ENCODE peak calls at places on chromosomes 16 and 17, in seven cellular contexts. One of them, this sample, is unnamed.

GRCh38 chr17:2435852-2436251 is 35.0 kb upstream of the MNT start:
- DNase-seq in testis: no peak
- DNase-seq in SJSA1: no peak
- DNase-seq in CD8-positive, alpha-beta memory T cell: no peak
- DNase-seq in body of pancreas: peak; percentile 50
- DNase-seq in colonic mucosa: no peak
- DNase-seq in Caco-2: no peak
- DNase-seq in this sample: no peak

GRCh38 chr16:47848481-47849109 is 307.2 kb downstream of the ABCC12 start:
- DNase-seq in testis: no peak
- DNase-seq in SJSA1: no peak
- DNase-seq in CD8-positive, alpha-beta memory T cell: no peak
- DNase-seq in body of pancreas: no peak
- DNase-seq in colonic mucosa: no peak
- DNase-seq in Caco-2: no peak
- DNase-seq in this sample: no peak

GRCh38 chr16:14501331-14502255 is 128.5 kb downstream of the PARN start:
- DNase-seq in testis: peak; percentile 86
- DNase-seq in SJSA1: peak; percentile 86
- DNase-seq in CD8-positive, alpha-beta memory T cell: no peak
- DNase-seq in body of pancreas: peak; percentile 88
- DNase-seq in colonic mucosa: peak; percentile 58
- DNase-seq in Caco-2: peak; percentile 49
- DNase-seq in this sample: peak; percentile 93

GRCh38 chr17:6165806-6166205 is 95.6 kb downstream of the WSCD1 start:
- DNase-seq in testis: no peak
- DNase-seq in SJSA1: no peak
- DNase-seq in CD8-positive, alpha-beta memory T cell: no peak
- DNase-seq in body of pancreas: no peak
- DNase-seq in colonic mucosa: no peak
- DNase-seq in Caco-2: no peak
- DNase-seq in this sample: no peak

GRCh38 chr16:8751481-8752311 is 45.7 kb downstream of the TMEM186 start:
- DNase-seq in testis: no peak
- DNase-seq in SJSA1: no peak
- DNase-seq in CD8-positive, alpha-beta memory T cell: no peak
- DNase-seq in body of pancreas: no peak
- DNase-seq in colonic mucosa: no peak
- DNase-seq in Caco-2: peak; percentile 43
- DNase-seq in this sample: no peak

GRCh38 chr17:18253947-18254821 is 4.4 kb downstream of the FLII start:
- DNase-seq in testis: no peak
- DNase-seq in SJSA1: no peak
- DNase-seq in CD8-positive, alpha-beta memory T cell: no peak
- DNase-seq in body of pancreas: no peak
- DNase-seq in colonic mucosa: no peak
- DNase-seq in Caco-2: no peak
- DNase-seq in this sample: peak; percentile 15

GRCh38 chr16:51357839-51358238 is 206.8 kb upstream of the SALL1 start:
- DNase-seq in testis: no peak
- DNase-seq in SJSA1: no peak
- DNase-seq in CD8-positive, alpha-beta memory T cell: no peak
- DNase-seq in body of pancreas: no peak
- DNase-seq in colonic mucosa: no peak
- DNase-seq in Caco-2: no peak
- DNase-seq in this sample: no peak

GRCh38 chr16:82638095-82638798 is 11.5 kb downstream of the CDH13 start:
- DNase-seq in testis: no peak
- DNase-seq in SJSA1: peak; percentile 61
- DNase-seq in CD8-positive, alpha-beta memory T cell: no peak
- DNase-seq in body of pancreas: no peak
- DNase-seq in colonic mucosa: no peak
- DNase-seq in Caco-2: no peak
- DNase-seq in this sample: no peak

GRCh38 chr17:2701996-2702741 is 9.4 kb downstream of the CLUH start:
- DNase-seq in testis: no peak
- DNase-seq in SJSA1: no peak
- DNase-seq in CD8-positive, alpha-beta memory T cell: no peak
- DNase-seq in body of pancreas: no peak
- DNase-seq in colonic mucosa: no peak
- DNase-seq in Caco-2: peak; percentile 23
- DNase-seq in this sample: peak; percentile 7

GRCh38 chr16:89693931-89694783 is 7.3 kb downstream of the SPATA2L start:
- DNase-seq in testis: no peak
- DNase-seq in SJSA1: no peak
- DNase-seq in CD8-positive, alpha-beta memory T cell: no peak
- DNase-seq in body of pancreas: no peak
- DNase-seq in colonic mucosa: no peak
- DNase-seq in Caco-2: peak; percentile 46
- DNase-seq in this sample: peak; percentile 51

GRCh38 chr17:47952181-47953021 is 5.3 kb downstream of the PRR15L start:
- DNase-seq in testis: no peak
- DNase-seq in SJSA1: no peak
- DNase-seq in CD8-positive, alpha-beta memory T cell: no peak
- DNase-seq in body of pancreas: peak; percentile 58
- DNase-seq in colonic mucosa: peak; percentile 91
- DNase-seq in Caco-2: no peak
- DNase-seq in this sample: peak; percentile 80

GRCh38 chr17:64783556-64784352 is 121.6 kb upstream of the SMURF2 start:
- DNase-seq in testis: no peak
- DNase-seq in SJSA1: peak; percentile 43
- DNase-seq in CD8-positive, alpha-beta memory T cell: no peak
- DNase-seq in body of pancreas: peak; percentile 7
- DNase-seq in colonic mucosa: peak; percentile 16
- DNase-seq in Caco-2: no peak
- DNase-seq in this sample: peak; percentile 37

GRCh38 chr17:47950448-47950847 is 7.2 kb downstream of the PRR15L start:
- DNase-seq in testis: no peak
- DNase-seq in SJSA1: no peak
- DNase-seq in CD8-positive, alpha-beta memory T cell: no peak
- DNase-seq in body of pancreas: peak; percentile 58
- DNase-seq in colonic mucosa: no peak
- DNase-seq in Caco-2: peak; percentile 50
- DNase-seq in this sample: no peak

GRCh38 chr16:11447836-11448235 is 102.6 kb downstream of the RMI2 start:
- DNase-seq in testis: no peak
- DNase-seq in SJSA1: no peak
- DNase-seq in CD8-positive, alpha-beta memory T cell: no peak
- DNase-seq in body of pancreas: no peak
- DNase-seq in colonic mucosa: no peak
- DNase-seq in Caco-2: no peak
- DNase-seq in this sample: no peak

GRCh38 chr16:83437036-83437435 is 370.7 kb upstream of the HSBP1 start:
- DNase-seq in testis: no peak
- DNase-seq in SJSA1: no peak
- DNase-seq in CD8-positive, alpha-beta memory T cell: no peak
- DNase-seq in body of pancreas: no peak
- DNase-seq in colonic mucosa: no peak
- DNase-seq in Caco-2: no peak
- DNase-seq in this sample: no peak

GRCh38 chr16:2469399-2470233 is 1.5 kb upstream of the NTN3 start:
- DNase-seq in testis: no peak
- DNase-seq in SJSA1: no peak
- DNase-seq in CD8-positive, alpha-beta memory T cell: no peak
- DNase-seq in body of pancreas: no peak
- DNase-seq in colonic mucosa: no peak
- DNase-seq in Caco-2: no peak
- DNase-seq in this sample: no peak

GRCh38 chr17:14813649-14814048 is 451.5 kb downstream of the PMP22 start:
- DNase-seq in testis: peak; percentile 53
- DNase-seq in SJSA1: no peak
- DNase-seq in CD8-positive, alpha-beta memory T cell: peak; percentile 19
- DNase-seq in body of pancreas: peak; percentile 15
- DNase-seq in colonic mucosa: no peak
- DNase-seq in Caco-2: no peak
- DNase-seq in this sample: peak; percentile 54

GRCh38 chr16:25950586-25951201 is 258.9 kb downstream of the HS3ST4 start:
- DNase-seq in testis: no peak
- DNase-seq in SJSA1: no peak
- DNase-seq in CD8-positive, alpha-beta memory T cell: no peak
- DNase-seq in body of pancreas: no peak
- DNase-seq in colonic mucosa: no peak
- DNase-seq in Caco-2: no peak
- DNase-seq in this sample: no peak

GRCh38 chr17:79980246-79981043 is 55.2 kb downstream of the TBC1D16 start:
- DNase-seq in testis: no peak
- DNase-seq in SJSA1: peak; percentile 43
- DNase-seq in CD8-positive, alpha-beta memory T cell: no peak
- DNase-seq in body of pancreas: peak; percentile 8
- DNase-seq in colonic mucosa: no peak
- DNase-seq in Caco-2: no peak
- DNase-seq in this sample: peak; percentile 16

GRCh38 chr17:8807070-8807550 is 7.9 kb upstream of the MFSD6L start:
- DNase-seq in testis: no peak
- DNase-seq in SJSA1: no peak
- DNase-seq in CD8-positive, alpha-beta memory T cell: no peak
- DNase-seq in body of pancreas: no peak
- DNase-seq in colonic mucosa: no peak
- DNase-seq in Caco-2: no peak
- DNase-seq in this sample: no peak

GRCh38 chr17:574061-574460 is 140.6 kb downstream of the VPS53 start:
- DNase-seq in testis: peak; percentile 73
- DNase-seq in SJSA1: no peak
- DNase-seq in CD8-positive, alpha-beta memory T cell: no peak
- DNase-seq in body of pancreas: peak; percentile 20
- DNase-seq in colonic mucosa: no peak
- DNase-seq in Caco-2: no peak
- DNase-seq in this sample: no peak

GRCh38 chr17:27544350-27545131 is 86.4 kb upstream of the LGALS9 start:
- DNase-seq in testis: no peak
- DNase-seq in SJSA1: no peak
- DNase-seq in CD8-positive, alpha-beta memory T cell: no peak
- DNase-seq in body of pancreas: no peak
- DNase-seq in colonic mucosa: no peak
- DNase-seq in Caco-2: no peak
- DNase-seq in this sample: no peak

GRCh38 chr17:49361129-49361901 is 735 bp downstream of the ZNF652 start:
- DNase-seq in testis: peak; percentile 64
- DNase-seq in SJSA1: peak; percentile 65
- DNase-seq in CD8-positive, alpha-beta memory T cell: peak; percentile 95
- DNase-seq in body of pancreas: peak; percentile 41
- DNase-seq in colonic mucosa: peak; percentile 66
- DNase-seq in Caco-2: peak; percentile 75
- DNase-seq in this sample: peak; percentile 49

GRCh38 chr17:46158323-46159296 is 34.6 kb downstream of the KANSL1 start:
- DNase-seq in testis: no peak
- DNase-seq in SJSA1: no peak
- DNase-seq in CD8-positive, alpha-beta memory T cell: no peak
- DNase-seq in body of pancreas: no peak
- DNase-seq in colonic mucosa: no peak
- DNase-seq in Caco-2: no peak
- DNase-seq in this sample: no peak

GRCh38 chr17:57948555-57949420 is 6.4 kb downstream of the CUEDC1 start:
- DNase-seq in testis: no peak
- DNase-seq in SJSA1: peak; percentile 93
- DNase-seq in CD8-positive, alpha-beta memory T cell: no peak
- DNase-seq in body of pancreas: peak; percentile 23
- DNase-seq in colonic mucosa: no peak
- DNase-seq in Caco-2: no peak
- DNase-seq in this sample: no peak
- H3K4me1 ChIP-seq in testis: peaks cover 17% of the 10 kb centered on the region
- H3K4me1 ChIP-seq in SJSA1: peaks cover 83% of the 10 kb centered on the region
- H3K4me1 ChIP-seq in CD8-positive, alpha-beta memory T cell: peaks cover 22% of the 10 kb centered on the region
- H3K4me1 ChIP-seq in body of pancreas: peaks cover 48% of the 10 kb centered on the region
- H3K4me1 ChIP-seq in colonic mucosa: peaks cover 6% of the 10 kb centered on the region
- H3K4me1 ChIP-seq in Caco-2: peaks cover 73% of the 10 kb centered on the region
- H3K4me1 ChIP-seq in this sample: peaks cover 36% of the 10 kb centered on the region

DNA sequence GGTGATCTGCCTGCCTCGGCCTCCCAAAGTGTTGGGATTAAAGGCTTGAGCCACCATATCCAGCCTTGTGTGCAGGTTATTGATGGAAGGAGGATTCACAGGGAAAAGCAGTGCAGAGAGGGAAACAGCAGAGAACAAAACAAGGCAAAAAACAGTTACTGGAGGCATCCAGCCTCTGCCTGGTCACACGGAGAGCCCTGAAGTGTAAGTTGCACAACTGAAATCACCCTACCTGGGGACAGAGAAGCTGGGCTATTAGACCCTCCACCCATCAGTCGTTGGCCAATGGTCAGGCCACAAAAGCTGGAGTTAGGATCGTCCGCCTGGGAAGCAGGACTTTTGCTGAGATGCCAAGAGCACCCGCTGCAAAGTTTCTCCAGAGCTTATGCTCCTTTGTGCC is 57.9 kb upstream of the BCO1 start:
- DNase-seq in testis: no peak
- DNase-seq in SJSA1: no peak
- DNase-seq in CD8-positive, alpha-beta memory T cell: no peak
- DNase-seq in body of pancreas: no peak
- DNase-seq in colonic mucosa: no peak
- DNase-seq in Caco-2: no peak
- DNase-seq in this sample: no peak
- H3K4me1 ChIP-seq in testis: no peaks in the 10 kb centered on the region
- H3K4me1 ChIP-seq in SJSA1: peaks cover 14% of the 10 kb centered on the region
- H3K4me1 ChIP-seq in CD8-positive, alpha-beta memory T cell: no peaks in the 10 kb centered on the region
- H3K4me1 ChIP-seq in body of pancreas: no peaks in the 10 kb centered on the region
- H3K4me1 ChIP-seq in colonic mucosa: no peaks in the 10 kb centered on the region
- H3K4me1 ChIP-seq in Caco-2: peaks cover 13% of the 10 kb centered on the region
- H3K4me1 ChIP-seq in this sample: no peaks in the 10 kb centered on the region

GRCh38 chr17:66427134-66427533 is 124.7 kb downstream of the PRKCA start:
- DNase-seq in testis: no peak
- DNase-seq in SJSA1: no peak
- DNase-seq in CD8-positive, alpha-beta memory T cell: no peak
- DNase-seq in body of pancreas: no peak
- DNase-seq in colonic mucosa: no peak
- DNase-seq in Caco-2: no peak
- DNase-seq in this sample: no peak
- H3K4me1 ChIP-seq in testis: peaks cover 2% of the 10 kb centered on the region
- H3K4me1 ChIP-seq in SJSA1: peaks cover 49% of the 10 kb centered on the region
- H3K4me1 ChIP-seq in CD8-positive, alpha-beta memory T cell: peaks cover 17% of the 10 kb centered on the region
- H3K4me1 ChIP-seq in body of pancreas: peaks cover 5% of the 10 kb centered on the region
- H3K4me1 ChIP-seq in colonic mucosa: no peaks in the 10 kb centered on the region
- H3K4me1 ChIP-seq in Caco-2: peaks cover 16% of the 10 kb centered on the region
- H3K4me1 ChIP-seq in this sample: no peaks in the 10 kb centered on the region

DNA sequence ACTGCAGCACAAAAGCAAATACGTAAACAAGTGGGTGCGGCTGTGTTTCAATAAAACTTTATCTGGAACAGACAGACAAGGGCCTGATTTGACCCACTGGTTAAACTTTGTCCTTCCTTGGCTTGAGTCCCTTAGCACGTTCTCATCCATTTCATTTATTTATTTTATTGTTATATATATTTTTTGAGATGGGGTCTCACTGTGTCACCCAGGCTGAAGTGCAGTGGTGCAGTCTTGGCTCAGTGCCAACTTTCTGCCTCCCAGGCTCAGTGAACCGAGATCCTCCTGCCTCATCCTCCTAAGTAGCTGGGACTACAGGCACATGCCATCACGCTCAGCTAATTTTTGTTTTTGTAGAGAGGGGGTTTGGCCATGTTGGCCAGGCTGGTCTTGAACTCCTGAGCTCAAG is 64.3 kb downstream of the MYH11 start:
- DNase-seq in testis: no peak
- DNase-seq in SJSA1: no peak
- DNase-seq in CD8-positive, alpha-beta memory T cell: no peak
- DNase-seq in body of pancreas: no peak
- DNase-seq in colonic mucosa: no peak
- DNase-seq in Caco-2: no peak
- DNase-seq in this sample: no peak
- H3K4me1 ChIP-seq in testis: peaks cover 35% of the 10 kb centered on the region
- H3K4me1 ChIP-seq in SJSA1: peaks cover 10% of the 10 kb centered on the region
- H3K4me1 ChIP-seq in CD8-positive, alpha-beta memory T cell: no peaks in the 10 kb centered on the region
- H3K4me1 ChIP-seq in body of pancreas: no peaks in the 10 kb centered on the region
- H3K4me1 ChIP-seq in colonic mucosa: no peaks in the 10 kb centered on the region
- H3K4me1 ChIP-seq in Caco-2: no peaks in the 10 kb centered on the region
- H3K4me1 ChIP-seq in this sample: no peaks in the 10 kb centered on the region